ENCODE peak calls at places on chromosomes 12 and 14, in six cellular contexts. One of them, this sample, is unnamed.
A peak's percentile ranks its signal among the peaks of the same experiment; 100 is the strongest.

GRCh38 chr12:32860182-32860581 is 36.4 kb downstream of the PKP2 start:
- DNase-seq in DND-41: no peak
- DNase-seq in cardiac fibroblast: no peak
- DNase-seq in AG09309: no peak
- DNase-seq in aorta: no peak
- DNase-seq in lower leg skin: no peak
- DNase-seq in this sample: no peak

GRCh38 chr14:36767603-36768281 is 106.1 kb downstream of the PAX9 start:
- DNase-seq in DND-41: no peak
- DNase-seq in aorta: no peak
- DNase-seq in AG09309: no peak
- DNase-seq in lower leg skin: no peak
- DNase-seq in cardiac fibroblast: no peak
- DNase-seq in this sample: peak; percentile 50

GRCh38 chr12:89345830-89346740 is 6.2 kb downstream of the DUSP6 start:
- DNase-seq in aorta: peak; percentile 73
- DNase-seq in DND-41: peak; percentile 85
- DNase-seq in cardiac fibroblast: peak; percentile 85
- DNase-seq in AG09309: no peak
- DNase-seq in lower leg skin: peak; percentile 85
- DNase-seq in this sample: peak; percentile 37

GRCh38 chr14:65286443-65286842 is 126.1 kb upstream of the FUT8 start:
- DNase-seq in aorta: no peak
- DNase-seq in DND-41: peak; percentile 20
- DNase-seq in cardiac fibroblast: no peak
- DNase-seq in AG09309: no peak
- DNase-seq in lower leg skin: no peak
- DNase-seq in this sample: peak; percentile 20

GRCh38 chr12:45246202-45246601 is 30.3 kb downstream of the ANO6 start:
- DNase-seq in DND-41: no peak
- DNase-seq in lower leg skin: no peak
- DNase-seq in aorta: no peak
- DNase-seq in AG09309: no peak
- DNase-seq in cardiac fibroblast: no peak
- DNase-seq in this sample: no peak

GRCh38 chr12:131910302-131911110 is 16.1 kb downstream of the ULK1 start:
- DNase-seq in lower leg skin: no peak
- DNase-seq in AG09309: no peak
- DNase-seq in DND-41: no peak
- DNase-seq in aorta: peak; percentile 37
- DNase-seq in cardiac fibroblast: no peak
- DNase-seq in this sample: no peak

GRCh38 chr14:37150414-37150813 is 22.0 kb downstream of the SLC25A21 start:
- DNase-seq in lower leg skin: no peak
- DNase-seq in cardiac fibroblast: peak; percentile 65
- DNase-seq in AG09309: peak; percentile 11
- DNase-seq in aorta: no peak
- DNase-seq in DND-41: no peak
- DNase-seq in this sample: peak; percentile 63

GRCh38 chr12:67484788-67485480 is 163.6 kb upstream of the DYRK2 start:
- DNase-seq in lower leg skin: no peak
- DNase-seq in aorta: no peak
- DNase-seq in cardiac fibroblast: no peak
- DNase-seq in DND-41: no peak
- DNase-seq in AG09309: no peak
- DNase-seq in this sample: no peak

GRCh38 chr12:89372584-89373370 is 20.5 kb upstream of the DUSP6 start:
- DNase-seq in cardiac fibroblast: peak; percentile 8
- DNase-seq in AG09309: no peak
- DNase-seq in aorta: no peak
- DNase-seq in DND-41: no peak
- DNase-seq in lower leg skin: no peak
- DNase-seq in this sample: no peak

GRCh38 chr12:72075891-72076557 is 137.4 kb downstream of the TPH2 start:
- DNase-seq in AG09309: no peak
- DNase-seq in cardiac fibroblast: no peak
- DNase-seq in lower leg skin: no peak
- DNase-seq in aorta: no peak
- DNase-seq in DND-41: no peak
- DNase-seq in this sample: no peak

GRCh38 chr12:3771853-3772252 is 18.9 kb upstream of the CRACR2A start:
- DNase-seq in aorta: no peak
- DNase-seq in AG09309: no peak
- DNase-seq in DND-41: no peak
- DNase-seq in cardiac fibroblast: no peak
- DNase-seq in lower leg skin: no peak
- DNase-seq in this sample: no peak

GRCh38 chr14:91331761-91332447 is 85.7 kb downstream of the CCDC88C start:
- DNase-seq in aorta: no peak
- DNase-seq in cardiac fibroblast: no peak
- DNase-seq in DND-41: no peak
- DNase-seq in lower leg skin: no peak
- DNase-seq in AG09309: no peak
- DNase-seq in this sample: no peak

GRCh38 chr14:90721619-90722305 is 94.5 kb downstream of the TTC7B start:
- DNase-seq in DND-41: no peak
- DNase-seq in cardiac fibroblast: peak; percentile 52
- DNase-seq in lower leg skin: no peak
- DNase-seq in AG09309: no peak
- DNase-seq in aorta: no peak
- DNase-seq in this sample: peak; percentile 17

GRCh38 chr12:128672428-128672827 is 151.3 kb downstream of the SLC15A4 start:
- DNase-seq in DND-41: no peak
- DNase-seq in AG09309: no peak
- DNase-seq in lower leg skin: no peak
- DNase-seq in aorta: no peak
- DNase-seq in cardiac fibroblast: no peak
- DNase-seq in this sample: no peak

GRCh38 chr12:58877243-58877743 is 43.0 kb downstream of the LRIG3 start:
- DNase-seq in DND-41: no peak
- DNase-seq in aorta: no peak
- DNase-seq in lower leg skin: no peak
- DNase-seq in cardiac fibroblast: peak; percentile 95
- DNase-seq in AG09309: peak; percentile 71
- DNase-seq in this sample: peak; percentile 81

GRCh38 chr12:32290411-32290810 is 108.9 kb upstream of the FGD4 start:
- DNase-seq in AG09309: no peak
- DNase-seq in lower leg skin: no peak
- DNase-seq in DND-41: no peak
- DNase-seq in cardiac fibroblast: peak; percentile 27
- DNase-seq in aorta: no peak
- DNase-seq in this sample: peak; percentile 52

GRCh38 chr12:28550757-28551381 is 360.6 kb downstream of the CCDC91 start:
- DNase-seq in AG09309: peak; percentile 45
- DNase-seq in aorta: no peak
- DNase-seq in cardiac fibroblast: peak; percentile 82
- DNase-seq in lower leg skin: no peak
- DNase-seq in DND-41: no peak
- DNase-seq in this sample: peak; percentile 85

GRCh38 chr14:92885279-92886061 is 37.5 kb upstream of the CHGA start:
- DNase-seq in aorta: no peak
- DNase-seq in AG09309: no peak
- DNase-seq in DND-41: no peak
- DNase-seq in cardiac fibroblast: no peak
- DNase-seq in lower leg skin: no peak
- DNase-seq in this sample: no peak
- H3K4me3 ChIP-seq in aorta: no peak overlapping the region
- H3K4me3 ChIP-seq in AG09309: no peak overlapping the region
- H3K4me3 ChIP-seq in DND-41: no peak overlapping the region
- H3K4me3 ChIP-seq in cardiac fibroblast: no peak overlapping the region
- H3K4me3 ChIP-seq in lower leg skin: no peak overlapping the region
- H3K4me3 ChIP-seq in this sample: no peak overlapping the region

GRCh38 chr12:122203301-122203967 is at the start of gene B3GNT4:
- DNase-seq in AG09309: no peak
- DNase-seq in DND-41: no peak
- DNase-seq in cardiac fibroblast: peak; percentile 41
- DNase-seq in aorta: peak; percentile 63
- DNase-seq in lower leg skin: peak; percentile 91
- DNase-seq in this sample: peak; percentile 76

GRCh38 chr12:122203968-122204828 is 689 bp downstream of the B3GNT4 start:
- DNase-seq in aorta: no peak
- DNase-seq in cardiac fibroblast: no peak
- DNase-seq in AG09309: no peak
- DNase-seq in DND-41: no peak
- DNase-seq in lower leg skin: peak; percentile 82
- DNase-seq in this sample: peak; percentile 14

GRCh38 chr12:122205590-122205925 is 2.0 kb downstream of the B3GNT4 start:
- DNase-seq in DND-41: no peak
- DNase-seq in AG09309: no peak
- DNase-seq in cardiac fibroblast: no peak
- DNase-seq in aorta: no peak
- DNase-seq in lower leg skin: no peak
- DNase-seq in this sample: peak; percentile 20

GRCh38 chr12:122206111-122206881 is 2.8 kb downstream of the B3GNT4 start:
- DNase-seq in DND-41: no peak
- DNase-seq in aorta: no peak
- DNase-seq in lower leg skin: peak; percentile 68
- DNase-seq in AG09309: no peak
- DNase-seq in cardiac fibroblast: no peak
- DNase-seq in this sample: no peak

GRCh38 chr12:122204829-122205589 is 1.5 kb downstream of the B3GNT4 start:
- DNase-seq in DND-41: no peak
- DNase-seq in cardiac fibroblast: no peak
- DNase-seq in lower leg skin: peak; percentile 76
- DNase-seq in aorta: no peak
- DNase-seq in AG09309: no peak
- DNase-seq in this sample: no peak
- H3K4me3 ChIP-seq in DND-41: no peak overlapping the region
- H3K4me3 ChIP-seq in cardiac fibroblast: no peak overlapping the region
- H3K4me3 ChIP-seq in lower leg skin: no peak overlapping the region
- H3K4me3 ChIP-seq in aorta: no peak overlapping the region
- H3K4me3 ChIP-seq in AG09309: no peak overlapping the region
- H3K4me3 ChIP-seq in this sample: no peak overlapping the region

GRCh38 chr12:11684393-11684792 is 34.9 kb downstream of the ETV6 start:
- DNase-seq in AG09309: no peak
- DNase-seq in cardiac fibroblast: peak; percentile 53
- DNase-seq in aorta: no peak
- DNase-seq in DND-41: no peak
- DNase-seq in lower leg skin: no peak
- DNase-seq in this sample: peak; percentile 63
- H3K4me3 ChIP-seq in AG09309: no peak overlapping the region
- H3K4me3 ChIP-seq in cardiac fibroblast: no peak overlapping the region
- H3K4me3 ChIP-seq in aorta: no peak overlapping the region
- H3K4me3 ChIP-seq in DND-41: no peak overlapping the region
- H3K4me3 ChIP-seq in lower leg skin: no peak overlapping the region
- H3K4me3 ChIP-seq in this sample: no peak overlapping the region

GRCh38 chr14:55133416-55133815 is 4.4 kb downstream of the LGALS3 start:
- DNase-seq in cardiac fibroblast: no peak
- DNase-seq in DND-41: no peak
- DNase-seq in AG09309: no peak
- DNase-seq in aorta: no peak
- DNase-seq in lower leg skin: no peak
- DNase-seq in this sample: peak; percentile 73
- H3K4me3 ChIP-seq in cardiac fibroblast: no peak overlapping the region
- H3K4me3 ChIP-seq in DND-41: no peak overlapping the region
- H3K4me3 ChIP-seq in AG09309: no peak overlapping the region
- H3K4me3 ChIP-seq in aorta: no peak overlapping the region
- H3K4me3 ChIP-seq in lower leg skin: no peak overlapping the region
- H3K4me3 ChIP-seq in this sample: peak overlapping the region; percentile 95

DNA sequence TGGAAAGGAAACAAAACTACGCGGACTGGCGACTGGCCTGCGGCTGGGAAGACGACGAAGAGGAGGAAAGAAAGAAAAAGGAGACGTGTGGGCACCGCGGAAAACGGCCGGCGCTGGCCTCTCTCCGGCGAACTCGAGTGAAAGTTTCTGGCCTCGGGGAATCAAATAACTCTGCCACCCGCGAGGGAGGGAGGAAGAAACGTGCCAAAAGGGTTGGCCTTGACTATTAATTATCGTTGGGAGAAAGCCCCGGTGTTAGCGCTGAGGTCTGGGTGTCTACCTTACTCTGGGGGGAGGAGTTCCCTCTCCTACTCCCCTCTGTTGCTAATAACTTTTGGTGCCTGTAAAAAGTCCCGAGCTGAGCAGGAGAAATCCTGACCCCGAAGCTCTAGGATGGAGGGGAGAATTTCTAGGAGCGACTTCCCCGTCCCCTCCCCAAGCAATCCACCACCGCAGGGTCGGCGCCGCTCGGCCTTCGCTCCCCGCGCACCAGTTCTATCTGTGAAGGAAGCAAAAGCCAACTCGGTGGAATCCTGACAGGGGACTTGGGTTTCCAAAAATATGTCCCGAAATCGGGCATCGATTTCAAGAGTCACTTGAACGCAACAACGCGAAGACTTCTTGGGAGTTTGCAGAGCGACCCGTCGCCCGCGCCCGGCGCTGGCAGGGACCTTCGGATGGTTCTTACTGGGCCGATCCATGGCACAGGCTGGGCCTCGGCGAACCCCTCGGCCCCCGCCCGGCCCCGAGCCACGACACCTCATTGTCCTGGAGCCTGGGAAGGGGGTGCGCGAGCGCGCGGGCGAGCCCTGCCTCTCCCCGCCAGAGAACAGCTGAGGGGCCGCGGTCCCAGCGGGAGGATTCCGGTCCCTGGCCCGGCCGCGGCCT is 1.7 kb downstream of the OTX2 start:
- DNase-seq in aorta: no peak
- DNase-seq in DND-41: no peak
- DNase-seq in AG09309: no peak
- DNase-seq in cardiac fibroblast: no peak
- DNase-seq in lower leg skin: no peak
- DNase-seq in this sample: no peak
- H3K4me3 ChIP-seq in aorta: no peak overlapping the region
- H3K4me3 ChIP-seq in DND-41: no peak overlapping the region
- H3K4me3 ChIP-seq in AG09309: no peak overlapping the region
- H3K4me3 ChIP-seq in cardiac fibroblast: no peak overlapping the region
- H3K4me3 ChIP-seq in lower leg skin: no peak overlapping the region
- H3K4me3 ChIP-seq in this sample: peak overlapping the region; percentile 26

GRCh38 chr12:57835366-57836288 is 10.9 kb downstream of the CTDSP2 start:
- DNase-seq in cardiac fibroblast: no peak
- DNase-seq in aorta: no peak
- DNase-seq in AG09309: no peak
- DNase-seq in lower leg skin: no peak
- DNase-seq in DND-41: no peak
- DNase-seq in this sample: peak; percentile 49
- H3K4me3 ChIP-seq in cardiac fibroblast: peak overlapping the region; percentile 8
- H3K4me3 ChIP-seq in aorta: no peak overlapping the region
- H3K4me3 ChIP-seq in AG09309: no peak overlapping the region
- H3K4me3 ChIP-seq in lower leg skin: no peak overlapping the region
- H3K4me3 ChIP-seq in DND-41: no peak overlapping the region
- H3K4me3 ChIP-seq in this sample: peak overlapping the region; percentile 56

DNA sequence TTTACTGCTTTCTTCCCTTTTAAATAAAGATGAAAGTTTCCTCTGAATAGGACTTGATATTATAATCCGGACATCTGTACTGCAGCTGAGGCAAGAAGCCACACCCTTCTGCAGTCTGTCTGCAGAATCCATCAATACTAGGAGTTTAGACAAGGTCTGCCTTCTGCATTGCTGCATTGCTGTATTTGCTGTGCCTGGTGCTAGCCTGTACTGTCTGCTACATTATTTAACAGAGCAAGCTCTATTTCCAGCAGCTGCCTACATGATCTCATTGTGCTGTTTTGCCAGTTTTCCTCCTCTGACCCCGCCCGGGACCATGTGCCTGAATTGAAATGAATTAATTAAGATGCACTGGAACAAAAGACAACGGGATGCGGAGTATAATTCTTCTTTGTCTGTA is 1.7 kb downstream of the TUBA1A start:
- DNase-seq in DND-41: no peak
- DNase-seq in AG09309: peak; percentile 7
- DNase-seq in cardiac fibroblast: peak; percentile 62
- DNase-seq in aorta: peak; percentile 66
- DNase-seq in lower leg skin: peak; percentile 87
- DNase-seq in this sample: peak; percentile 84
- H3K4me3 ChIP-seq in DND-41: peak overlapping the region; percentile 77
- H3K4me3 ChIP-seq in AG09309: peak overlapping the region; percentile 69
- H3K4me3 ChIP-seq in cardiac fibroblast: peak overlapping the region; percentile 94
- H3K4me3 ChIP-seq in aorta: peak overlapping the region; percentile 73
- H3K4me3 ChIP-seq in lower leg skin: no peak overlapping the region
- H3K4me3 ChIP-seq in this sample: peak overlapping the region; percentile 94

This sample was measured in GM23248.